ENCODE peak calls at places on chromosomes 11 and 22, in seven cellular contexts. F is AG04450, Z is body of pancreas, G is hepatocyte, B is adrenal gland, O is stomach, L is OCI-LY7. N is an unnamed sample.

GRCh38 chr11:124759268-124760204 is 2.6 kb downstream of the ESAM start:
- DNase-seq in F (no peak), Z (no peak), G (no peak), B (peak; percentile 41), O (no peak), L (no peak), N (peak; percentile 75)

GRCh38 chr22:35021166-35021565 is 44.8 kb upstream of the ISX start:
- DNase-seq in F (no peak), Z (no peak), G (peak; percentile 70), B (no peak), O (no peak), L (no peak), N (no peak)

GRCh38 chr11:63762662-63763505 is 5.7 kb downstream of the ZFTA start:
- DNase-seq in F (no peak), Z (peak; percentile 39), G (peak; percentile 58), B (peak; percentile 62), O (peak; percentile 54), L (no peak), N (peak; percentile 77)

GRCh38 chr11:36463781-36464180 is 46.3 kb downstream of the TRAF6 start:
- DNase-seq in F (no peak), Z (no peak), G (no peak), B (no peak), O (no peak), L (no peak), N (no peak)

GRCh38 chr22:47225080-47225930 is 462.9 kb downstream of the TBC1D22A start:
- DNase-seq in F (no peak), Z (no peak), G (no peak), B (no peak), O (no peak), L (no peak), N (no peak)

GRCh38 chr11:35223429-35223828 is 84.5 kb downstream of the CD44 start:
- DNase-seq in F (peak; percentile 45), Z (no peak), G (peak; percentile 56), B (no peak), O (no peak), L (no peak), N (no peak)

GRCh38 chr11:36403661-36404060 is 106.4 kb downstream of the TRAF6 start:
- DNase-seq in F (no peak), Z (no peak), G (peak; percentile 58), B (no peak), O (no peak), L (no peak), N (no peak)

GRCh38 chr22:21975854-21976345 is 6.7 kb downstream of the TOP3B start:
- DNase-seq in F (no peak), Z (no peak), G (no peak), B (no peak), O (no peak), L (no peak), N (no peak)

GRCh38 chr11:31645747-31646146 is 136.2 kb downstream of the ELP4 start:
- DNase-seq in F (peak; percentile 48), Z (no peak), G (peak; percentile 4), B (peak; percentile 16), O (no peak), L (no peak), N (no peak)

GRCh38 chr22:45976351-45977002 is 485 bp downstream of the WNT7B start:
- DNase-seq in F (no peak), Z (no peak), G (no peak), B (no peak), O (no peak), L (no peak), N (no peak)

GRCh38 chr22:18065256-18065655 is 12.5 kb upstream of the PEX26 start:
- DNase-seq in F (no peak), Z (no peak), G (no peak), B (no peak), O (no peak), L (peak; percentile 74), N (no peak)

GRCh38 chr11:67371549-67372231 is 1.7 kb downstream of the CLCF1 start:
- DNase-seq in F (no peak), Z (peak; percentile 55), G (peak; percentile 77), B (no peak), O (peak; percentile 46), L (peak; percentile 60), N (no peak)

GRCh38 chr11:120597250-120597649 is 85.7 kb downstream of the GRIK4 start:
- DNase-seq in F (no peak), Z (no peak), G (no peak), B (no peak), O (no peak), L (no peak), N (no peak)

GRCh38 chr11:118194835-118195627 is 18.6 kb upstream of the SCN2B start:
- DNase-seq in F (peak; percentile 6), Z (peak; percentile 96), G (peak; percentile 90), B (peak; percentile 65), O (peak; percentile 94), L (no peak), N (peak; percentile 73)

GRCh38 chr22:49232319-49233067 is 595.2 kb downstream of the BRD1 start:
- DNase-seq in F (no peak), Z (no peak), G (no peak), B (peak; percentile 1), O (no peak), L (no peak), N (peak; percentile 64)

GRCh38 chr11:67040147-67040546 is 16.5 kb upstream of the RHOD start:
- DNase-seq in F (no peak), Z (no peak), G (no peak), B (no peak), O (no peak), L (no peak), N (no peak)

GRCh38 chr11:46719543-46720218 is 668 bp downstream of the F2 start:
- DNase-seq in F (no peak), Z (no peak), G (no peak), B (no peak), O (no peak), L (no peak), N (no peak)

GRCh38 chr11:119520400-119520799 is 97.4 kb upstream of the THY1 start:
- DNase-seq in F (no peak), Z (no peak), G (no peak), B (no peak), O (no peak), L (no peak), N (no peak)

GRCh38 chr11:114977596-114977995 is 299.3 kb downstream of the NXPE2 start:
- DNase-seq in F (no peak), Z (no peak), G (no peak), B (no peak), O (no peak), L (no peak), N (no peak)

GRCh38 chr11:36186340-36186739 is 102.9 kb downstream of the COMMD9 start:
- DNase-seq in F (peak; percentile 61), Z (no peak), G (no peak), B (no peak), O (no peak), L (no peak), N (no peak)

GRCh38 chr22:35824256-35824655 is 106.6 kb downstream of the APOL5 start:
- DNase-seq in F (no peak), Z (no peak), G (no peak), B (no peak), O (no peak), L (no peak), N (no peak)

GRCh38 chr11:6251120-6251733 is 8.4 kb upstream of the CCKBR start:
- DNase-seq in F (peak; percentile 32), Z (peak; percentile 91), G (peak; percentile 84), B (peak; percentile 61), O (peak; percentile 90), L (peak; percentile 47), N (peak; percentile 79)

DNA sequence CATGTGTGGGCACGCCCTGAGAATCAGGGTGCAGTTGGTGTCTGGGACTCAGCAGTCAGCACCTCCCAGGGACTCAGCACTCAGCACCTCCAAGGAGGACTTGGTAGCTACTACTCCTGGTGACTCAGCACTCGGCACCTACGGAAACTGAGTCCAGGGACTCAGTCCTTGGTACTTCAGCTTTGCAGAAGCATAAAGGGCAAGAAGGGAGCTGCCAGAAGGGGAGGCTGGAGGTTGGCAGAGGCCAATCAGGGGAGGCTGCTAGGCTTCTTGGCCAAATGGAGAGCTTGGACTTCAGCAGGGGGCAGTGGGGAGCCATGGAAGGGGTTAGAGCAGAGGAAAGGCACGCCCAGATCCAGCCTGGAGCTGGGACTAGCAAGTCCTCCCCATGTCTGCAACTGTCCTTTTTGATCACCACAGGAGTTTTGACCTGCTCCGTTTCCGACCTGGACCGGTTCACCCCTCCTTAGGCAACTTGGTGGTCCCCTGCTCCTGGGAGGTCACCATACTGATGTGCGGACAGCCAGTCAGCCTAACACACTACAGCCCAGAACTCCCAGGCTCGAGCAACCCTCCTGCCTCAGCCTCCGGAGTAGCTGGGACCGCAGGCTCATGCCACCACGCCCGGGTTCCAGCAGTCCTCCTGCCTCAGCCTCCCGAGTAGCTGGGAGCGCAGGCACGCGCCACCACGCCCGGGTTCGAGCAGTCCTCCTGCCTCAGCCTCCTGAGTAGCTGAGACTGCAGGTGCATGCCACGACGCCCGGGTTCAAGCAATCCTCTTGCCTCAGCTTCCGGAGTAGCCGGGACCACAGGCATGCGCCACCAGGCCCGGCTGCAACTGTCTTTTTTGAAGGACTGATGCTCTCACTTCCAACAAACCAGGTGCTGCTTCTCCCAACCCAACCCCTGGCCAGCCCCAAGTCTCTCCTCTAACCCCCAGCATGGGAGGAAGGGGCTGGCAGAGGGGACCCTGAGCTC is 1.5 kb downstream of the ANO9 start:
- DNase-seq in F (no peak), Z (no peak), G (no peak), B (peak; percentile 47), O (no peak), L (no peak), N (no peak)
- TF ChIP-seq CTCF in F (peak; percentile 23), Z (no peak), G (peak; percentile 16), B (peak; percentile 17), O (no peak), L (peak; percentile 37), N (no peak)

GRCh38 chr11:22458141-22458540 is 120.0 kb downstream of the SLC17A6 start:
- DNase-seq in F (no peak), Z (no peak), G (no peak), B (no peak), O (no peak), L (no peak), N (no peak)

GRCh38 chr11:22449441-22449840 is 111.3 kb downstream of the SLC17A6 start:
- DNase-seq in F (no peak), Z (no peak), G (no peak), B (no peak), O (no peak), L (no peak), N (no peak)

GRCh38 chr11:22456993-22457748 is 119.0 kb downstream of the SLC17A6 start:
- DNase-seq in F (no peak), Z (peak; percentile 6), G (no peak), B (no peak), O (no peak), L (no peak), N (no peak)

GRCh38 chr11:22459053-22459452 is 120.9 kb downstream of the SLC17A6 start:
- DNase-seq in F (no peak), Z (no peak), G (no peak), B (no peak), O (no peak), L (no peak), N (no peak)

GRCh38 chr11:22454461-22454860 is 116.3 kb downstream of the SLC17A6 start:
- DNase-seq in F (no peak), Z (no peak), G (no peak), B (no peak), O (no peak), L (no peak), N (no peak)
- H3K27ac ChIP-seq in F (no peak overlapping the region), Z (no peak overlapping the region), G (no peak overlapping the region), B (no peak overlapping the region), O (no peak overlapping the region), L (no peak overlapping the region), N (no peak overlapping the region)

GRCh38 chr11:62727007-62727832 is at the start of gene HNRNPUL2:
- DNase-seq in F (peak; percentile 99), Z (peak; percentile 99), G (peak; percentile 100), B (peak; percentile 97), O (peak; percentile 99), L (peak; percentile 100), N (peak; percentile 98)
- TF ChIP-seq CTCF in F (peak; percentile 11), Z (peak; percentile 6), G (no peak), B (no peak), O (no peak), L (peak; percentile 25), N (no peak)

GRCh38 chr11:3826721-3827120 is 14.0 kb downstream of the RHOG start:
- DNase-seq in F (no peak), Z (no peak), G (no peak), B (no peak), O (no peak), L (no peak), N (no peak)
- H3K27ac ChIP-seq in F (no peak overlapping the region), Z (no peak overlapping the region), G (no peak overlapping the region), B (no peak overlapping the region), O (no peak overlapping the region), L (no peak overlapping the region), N (no peak overlapping the region)

N was measured in coronary artery.